ENCODE peak calls at places on chromosomes 1 and 21, in eight cellular contexts. S, P, K, C, X, F, B and W are unnamed samples.

GRCh38 chr1:59415876-59416275 is 119.0 kb downstream of the FGGY start:
- DNase-seq in B (no peak), K (no peak), P (peak), X (no peak), C (no peak), F (no peak), S (no peak), W (no peak)

GRCh38 chr21:35400233-35400939 is 351.3 kb upstream of the RUNX1 start:
- DNase-seq in F (peak), P (peak), K (peak), S (peak), B (no peak), X (no peak), C (no peak), W (peak)

GRCh38 chr1:3319874-3320245 is 134.6 kb upstream of the ARHGEF16 start:
- DNase-seq in S (peak), X (peak), K (no peak), P (peak), B (no peak), F (peak), C (no peak), W (peak)

GRCh38 chr21:41283211-41283818 is 33.3 kb upstream of the FAM3B start:
- DNase-seq in S (peak), K (no peak), C (no peak), P (peak), F (peak), B (peak), X (peak), W (no peak)

GRCh38 chr1:41419584-41420295 is 58.5 kb downstream of the FOXO6 start:
- DNase-seq in P (no peak), B (no peak), C (no peak), K (no peak), X (no peak), F (no peak), S (no peak), W (no peak)

GRCh38 chr1:247639381-247639981 is 34.1 kb downstream of the OR2G3 start:
- DNase-seq in K (no peak), P (no peak), C (peak), F (peak), B (no peak), X (peak), S (peak), W (peak)

GRCh38 chr1:160625725-160626498 is 20.9 kb downstream of the SLAMF1 start:
- DNase-seq in B (no peak), K (peak), F (peak), P (no peak), C (no peak), S (peak), X (no peak), W (no peak)

GRCh38 chr1:220990417-220991337 is 111.4 kb downstream of the HLX start:
- DNase-seq in F (no peak), B (peak), P (peak), X (no peak), C (no peak), S (peak), K (no peak), W (no peak)

GRCh38 chr1:159775716-159776115 is 5.0 kb upstream of the DUSP23 start:
- DNase-seq in K (no peak), P (no peak), S (peak), C (no peak), B (no peak), F (no peak), X (no peak), W (no peak)

GRCh38 chr1:203152158-203153034 is 23.2 kb downstream of the MYBPH start:
- DNase-seq in X (no peak), F (no peak), K (no peak), S (no peak), P (peak), B (no peak), C (no peak), W (no peak)

GRCh38 chr1:107669996-107670395 is 295.0 kb downstream of the VAV3 start:
- DNase-seq in B (peak), K (no peak), P (peak), X (peak), S (no peak), C (peak), F (no peak), W (no peak)

GRCh38 chr1:46611691-46612221 is 4.9 kb downstream of the MOB3C start:
- DNase-seq in S (peak), F (no peak), C (no peak), B (no peak), P (no peak), K (no peak), X (no peak), W (no peak)

GRCh38 chr1:86537928-86538695 is 8.8 kb upstream of the CLCA4 start:
- DNase-seq in P (no peak), S (no peak), B (no peak), K (no peak), F (no peak), X (no peak), C (no peak), W (no peak)